ENCODE peak calls at places on chromosomes 11 and 22, in eight cellular contexts. W is right cardiac atrium; D is lower lobe of right lung; O is naive thymus-derived CD4-positive, alpha-beta T cell; S is HEK293T; P is activated naive CD8-positive, alpha-beta T cell treated with anti-CD3 and anti-CD28 coated beads, Interleukin-2, amount 10 ng/mL, durations not matched to agents 7 days and 5 days; I is Jurkat, Clone E6-1; K is Caki2. V is an unnamed sample.

GRCh38 chr11:111604392-111605009 is 2.3 kb downstream of the SIK2 start:
- DNase-seq in W (no peak), D (no peak), O (peak; percentile 26), S (peak; percentile 42), P (no peak), I (no peak), K (peak; percentile 33), V (no peak)

GRCh38 chr22:45217806-45218205 is 22.9 kb downstream of the KIAA0930 start:
- DNase-seq in W (peak; percentile 42), D (peak; percentile 24), O (no peak), S (no peak), P (no peak), I (no peak), K (no peak), V (no peak)

GRCh38 chr11:44556735-44557409 is 8.6 kb upstream of the CD82 start:
- DNase-seq in W (peak; percentile 82), D (peak; percentile 76), O (peak; percentile 69), S (no peak), P (no peak), I (peak; percentile 62), K (peak; percentile 58), V (no peak)

GRCh38 chr22:38347944-38348750 is 30.9 kb upstream of the CSNK1E start:
- DNase-seq in W (no peak), D (no peak), O (no peak), S (no peak), P (peak; percentile 20), I (no peak), K (peak; percentile 94), V (no peak)

GRCh38 chr11:41659990-41660389 is 200.5 kb upstream of the LRRC4C start:
- DNase-seq in W (no peak), D (no peak), O (no peak), S (no peak), P (no peak), I (peak; percentile 23), K (no peak), V (no peak)

GRCh38 chr11:83648610-83649467 is 362.7 kb upstream of the CCDC90B start:
- DNase-seq in W (no peak), D (no peak), O (no peak), S (no peak), P (no peak), I (no peak), K (peak; percentile 72), V (no peak)

GRCh38 chr11:87971354-87971753 is 203.9 kb downstream of the RAB38 start:
- DNase-seq in W (no peak), D (no peak), O (no peak), S (no peak), P (no peak), I (no peak), K (no peak), V (no peak)

GRCh38 chr11:122751298-122752070 is 86.8 kb upstream of the CRTAM start:
- DNase-seq in W (no peak), D (no peak), O (no peak), S (no peak), P (no peak), I (no peak), K (peak; percentile 51), V (no peak)

GRCh38 chr11:21723681-21724080 is 469.2 kb upstream of the ANO5 start:
- DNase-seq in W (no peak), D (no peak), O (no peak), S (no peak), P (no peak), I (no peak), K (no peak), V (no peak)

GRCh38 chr11:20388096-20389055 is 860 bp downstream of the PRMT3 start:
- DNase-seq in W (no peak), D (no peak), O (no peak), S (no peak), P (no peak), I (no peak), K (no peak), V (no peak)